ENCODE peak calls at places on chromosomes 2 and 18, in nine cellular contexts. E, S, C, I, R, N, A, M and Q are unnamed samples.

GRCh38 chr2:25197336-25198208 is 29.2 kb upstream of the POMC start:
- DNase-seq in E (no peak), S (no peak), C (no peak), I (no peak), R (no peak), N (no peak), A (peak), M (no peak), Q (no peak)

GRCh38 chr2:64283641-64284371 is 139.6 kb upstream of the PELI1 start:
- DNase-seq in E (no peak), S (no peak), C (no peak), I (no peak), R (no peak), N (peak), A (no peak), M (no peak), Q (no peak)

GRCh38 chr18:13568443-13569392 is 157.6 kb downstream of the FAM210A start:
- DNase-seq in E (no peak), S (no peak), C (no peak), I (no peak), R (no peak), N (peak), A (no peak), M (no peak), Q (no peak)

GRCh38 chr2:240930096-240930630 is 24.0 kb downstream of the CROCC2 start:
- DNase-seq in E (no peak), S (no peak), C (no peak), I (no peak), R (no peak), N (no peak), A (no peak), M (no peak), Q (peak)

GRCh38 chr2:162301151-162301804 is 17.2 kb downstream of the IFIH1 start:
- DNase-seq in E (peak), S (peak), C (peak), I (peak), R (peak), N (peak), A (peak), M (peak), Q (peak)

GRCh38 chr18:9091066-9091476 is 11.4 kb upstream of the NDUFV2 start:
- DNase-seq in E (no peak), S (no peak), C (no peak), I (no peak), R (no peak), N (peak), A (no peak), M (no peak), Q (no peak)

GRCh38 chr2:120310136-120310535 is 35.8 kb upstream of the INHBB start:
- DNase-seq in E (no peak), S (no peak), C (no peak), I (no peak), R (no peak), N (no peak), A (no peak), M (no peak), Q (no peak)

GRCh38 chr2:134277223-134277622 is 23.4 kb downstream of the MGAT5 start:
- DNase-seq in E (no peak), S (no peak), C (no peak), I (no peak), R (no peak), N (no peak), A (no peak), M (no peak), Q (no peak)

GRCh38 chr2:231334179-231334930 is 61.2 kb upstream of the B3GNT7 start:
- DNase-seq in E (no peak), S (no peak), C (peak), I (no peak), R (no peak), N (no peak), A (no peak), M (peak), Q (no peak)